ENCODE peak calls at places on chromosomes 6 and 20, in ten cellular contexts. J, B, F, U, T, E, R, L, C and O are unnamed samples.

GRCh38 chr6:43838276-43839036 is 68.4 kb downstream of the VEGFA start:
- DNase-seq in J (no peak), B (peak), F (peak), U (no peak), T (peak), E (peak), R (peak), L (peak), C (no peak), O (peak)

GRCh38 chr20:1893721-1894470 is 1.3 kb upstream of the SIRPA start:
- DNase-seq in J (no peak), B (no peak), F (no peak), U (no peak), T (peak), E (no peak), R (peak), L (no peak), C (no peak), O (peak)

GRCh38 chr6:145670306-145670705 is 65.0 kb downstream of the EPM2A start:
- DNase-seq in J (no peak), B (no peak), F (no peak), U (no peak), T (no peak), E (no peak), R (peak), L (no peak), C (no peak), O (peak)

GRCh38 chr20:21796059-21796458 is 90.6 kb downstream of the PAX1 start:
- DNase-seq in J (no peak), B (no peak), F (no peak), U (no peak), T (no peak), E (peak), R (no peak), L (no peak), C (no peak), O (no peak)

GRCh38 chr6:82022614-82023102 is 224.9 kb downstream of the IBTK start:
- DNase-seq in J (no peak), B (peak), F (no peak), U (no peak), T (peak), E (peak), R (peak), L (no peak), C (no peak), O (peak)

GRCh38 chr6:38528196-38528965 is 111.3 kb downstream of the BTBD9 start:
- DNase-seq in J (no peak), B (peak), F (no peak), U (no peak), T (no peak), E (no peak), R (no peak), L (no peak), C (no peak), O (no peak)

GRCh38 chr6:169722362-169723199 is 1.7 kb downstream of the PHF10 start:
- DNase-seq in J (no peak), B (peak), F (peak), U (peak), T (peak), E (peak), R (peak), L (peak), C (peak), O (peak)

GRCh38 chr20:45229264-45230056 is 8.3 kb downstream of the SEMG2 start:
- DNase-seq in J (no peak), B (peak), F (peak), U (no peak), T (peak), E (peak), R (peak), L (no peak), C (no peak), O (peak)

GRCh38 chr6:72272958-72273357 is 348.9 kb upstream of the KCNQ5 start:
- DNase-seq in J (no peak), B (peak), F (no peak), U (no peak), T (no peak), E (no peak), R (peak), L (no peak), C (no peak), O (peak)

GRCh38 chr6:159913375-159913774 is 22.6 kb downstream of the MAS1 start:
- DNase-seq in J (no peak), B (no peak), F (no peak), U (no peak), T (no peak), E (no peak), R (no peak), L (no peak), C (no peak), O (no peak)

GRCh38 chr6:137780447-137781034 is 86.5 kb upstream of the TNFAIP3 start:
- DNase-seq in J (no peak), B (no peak), F (no peak), U (no peak), T (no peak), E (no peak), R (no peak), L (no peak), C (no peak), O (no peak)

GRCh38 chr6:97053643-97054411 is 129.3 kb downstream of the KLHL32 start:
- DNase-seq in J (no peak), B (no peak), F (no peak), U (peak), T (no peak), E (no peak), R (peak), L (no peak), C (no peak), O (peak)